ENCODE peak calls at places on chromosomes 11 and 22, in five cellular contexts. H, E, K, Q and O are unnamed samples.

GRCh38 chr11:765025-765801 is 12.1 kb downstream of the GATD1 start:
- DNase-seq in H (no peak), E (peak), K (peak), Q (peak), O (peak)

GRCh38 chr11:96303067-96303466 is 39.9 kb downstream of the MAML2 start:
- DNase-seq in H (no peak), E (peak), K (no peak), Q (no peak), O (no peak)

GRCh38 chr11:66363805-66364535 is 7.6 kb downstream of the SLC29A2 start:
- DNase-seq in H (peak), E (peak), K (peak), Q (no peak), O (peak)

GRCh38 chr11:76839326-76839725 is 21.4 kb upstream of the ACER3 start:
- DNase-seq in H (no peak), E (no peak), K (no peak), Q (no peak), O (no peak)

GRCh38 chr22:45709004-45709739 is 37.5 kb downstream of the ATXN10 start:
- DNase-seq in H (no peak), E (peak), K (no peak), Q (no peak), O (no peak)

GRCh38 chr11:62611705-62612365 is 740 bp downstream of the EML3 start:
- DNase-seq in H (peak), E (peak), K (no peak), Q (no peak), O (no peak)

GRCh38 chr11:134630896-134631295 is 218.9 kb upstream of the B3GAT1 start:
- DNase-seq in H (no peak), E (no peak), K (no peak), Q (no peak), O (no peak)

GRCh38 chr11:126595560-126595959 is 240.1 kb downstream of the ST3GAL4 start:
- DNase-seq in H (no peak), E (no peak), K (no peak), Q (no peak), O (no peak)

GRCh38 chr22:33909075-33909458 is 11.2 kb downstream of the LARGE1 start:
- DNase-seq in H (no peak), E (peak), K (no peak), Q (no peak), O (no peak)

GRCh38 chr11:12845739-12846358 is 163.3 kb upstream of the RASSF10 start:
- DNase-seq in H (no peak), E (peak), K (no peak), Q (peak), O (no peak)

GRCh38 chr11:72743321-72744221 is 8.6 kb downstream of the ARAP1 start:
- DNase-seq in H (no peak), E (no peak), K (no peak), Q (no peak), O (no peak)

GRCh38 chr11:27912916-27913315 is 195.0 kb downstream of the KIF18A start:
- DNase-seq in H (no peak), E (peak), K (no peak), Q (no peak), O (no peak)

GRCh38 chr11:1382831-1383607 is 6.7 kb upstream of the BRSK2 start:
- DNase-seq in H (peak), E (peak), K (peak), Q (peak), O (peak)

GRCh38 chr22:38136607-38137006 is 26.1 kb upstream of the BAIAP2L2 start:
- DNase-seq in H (no peak), E (peak), K (no peak), Q (no peak), O (no peak)

GRCh38 chr11:69393865-69394233 is 87.6 kb upstream of the LINC01488 start:
- DNase-seq in H (no peak), E (no peak), K (no peak), Q (no peak), O (no peak)

GRCh38 chr11:86091086-86091485 is 22.2 kb upstream of the PICALM start:
- DNase-seq in H (no peak), E (no peak), K (no peak), Q (no peak), O (no peak)

GRCh38 chr11:29255401-29255800 is 761.4 kb downstream of the KCNA4 start:
- DNase-seq in H (no peak), E (peak), K (no peak), Q (no peak), O (no peak)

GRCh38 chr11:130177782-130178181 is 18.2 kb downstream of the ST14 start:
- DNase-seq in H (no peak), E (no peak), K (no peak), Q (no peak), O (no peak)

GRCh38 chr22:29871684-29872083 is 11.3 kb upstream of the MTMR3 start:
- DNase-seq in H (peak), E (peak), K (no peak), Q (no peak), O (no peak)

GRCh38 chr11:112364962-112365481 is 104.4 kb upstream of the PLET1 start:
- DNase-seq in H (no peak), E (peak), K (no peak), Q (no peak), O (no peak)

GRCh38 chr11:123973816-123974215 is 3.8 kb downstream of the OR10S1 start:
- DNase-seq in H (no peak), E (peak), K (no peak), Q (no peak), O (no peak)

GRCh38 chr22:35894937-35895708 is 133.5 kb downstream of the RBFOX2 start:
- DNase-seq in H (no peak), E (peak), K (no peak), Q (peak), O (no peak)